ENCODE peak calls at places on chromosome 10, in six cellular contexts. G is H1, T is mesenchymal stem cell, E is H9, X is IMR-90, Y is trophoblast cell. A is an unnamed sample.

GRCh38 chr10:59708816-59709471 is 706 bp downstream of the SLC16A9 start:
- DNase-seq in E (peak), Y (peak), G (no peak), X (no peak), T (peak), A (peak)

GRCh38 chr10:44974628-44975431 is 3.8 kb downstream of the DEPP1 start:
- DNase-seq in X (no peak), E (peak), Y (peak), G (no peak), T (peak), A (peak)

GRCh38 chr10:122780391-122780790 is 65.3 kb downstream of the CUZD1 start:
- DNase-seq in G (peak), X (no peak), T (no peak), E (no peak), Y (no peak), A (no peak)

GRCh38 chr10:112520864-112521263 is 73.8 kb downstream of the VTI1A start:
- DNase-seq in T (no peak), Y (no peak), G (no peak), X (no peak), E (no peak), A (no peak)

GRCh38 chr10:32972454-32972853 is 14.4 kb upstream of the ITGB1 start:
- DNase-seq in T (no peak), X (no peak), Y (no peak), E (no peak), G (no peak), A (no peak)

GRCh38 chr10:106557951-106558733 is 606.4 kb downstream of the SORCS1 start:
- DNase-seq in Y (no peak), T (peak), E (no peak), X (peak), G (no peak), A (no peak)

GRCh38 chr10:132429281-132430230 is 32.6 kb downstream of the PWWP2B start:
- DNase-seq in T (no peak), Y (no peak), E (no peak), G (no peak), X (no peak), A (no peak)

GRCh38 chr10:16585103-16585502 is 63.4 kb upstream of the C1QL3 start:
- DNase-seq in T (peak), X (no peak), Y (no peak), G (no peak), E (no peak), A (no peak)

GRCh38 chr10:27794157-27794556 is 48.5 kb upstream of the MKX start:
- DNase-seq in Y (no peak), X (peak), T (no peak), G (no peak), E (no peak), A (no peak)

GRCh38 chr10:5668429-5668828 is 2.0 kb upstream of the ASB13 start:
- DNase-seq in T (no peak), G (no peak), Y (no peak), X (no peak), E (no peak), A (no peak)

GRCh38 chr10:118216526-118217035 is 125.5 kb downstream of the FAM204A start:
- DNase-seq in E (no peak), Y (no peak), X (no peak), G (no peak), T (no peak), A (no peak)

GRCh38 chr10:31702005-31702404 is 226.6 kb downstream of the ARHGAP12 start:
- DNase-seq in Y (no peak), T (no peak), G (no peak), X (no peak), E (no peak), A (no peak)
- H2AFZ ChIP-seq in Y (no peak), T (no peak), G (no peak), X (no peak), E (no peak), A (no peak)

GRCh38 chr10:3897156-3897555 is 112.1 kb upstream of the KLF6 start:
- DNase-seq in T (peak), E (no peak), Y (no peak), X (peak), G (no peak), A (no peak)

GRCh38 chr10:3892440-3893101 is 107.6 kb upstream of the KLF6 start:
- DNase-seq in X (no peak), G (no peak), E (no peak), Y (no peak), T (peak), A (no peak)

GRCh38 chr10:3893102-3893473 is 108.1 kb upstream of the KLF6 start:
- DNase-seq in T (no peak), E (no peak), Y (no peak), X (no peak), G (no peak), A (no peak)

GRCh38 chr10:3893904-3894563 is 109.0 kb upstream of the KLF6 start:
- DNase-seq in T (peak), G (no peak), X (peak), E (no peak), Y (no peak), A (no peak)

GRCh38 chr10:3895045-3895609 is 110.1 kb upstream of the KLF6 start:
- DNase-seq in X (peak), Y (no peak), E (no peak), T (peak), G (no peak), A (no peak)
- H2BK120ac ChIP-seq in X (peak), Y (no peak), E (no peak), T (peak), G (no peak), A (no peak)

DNA sequence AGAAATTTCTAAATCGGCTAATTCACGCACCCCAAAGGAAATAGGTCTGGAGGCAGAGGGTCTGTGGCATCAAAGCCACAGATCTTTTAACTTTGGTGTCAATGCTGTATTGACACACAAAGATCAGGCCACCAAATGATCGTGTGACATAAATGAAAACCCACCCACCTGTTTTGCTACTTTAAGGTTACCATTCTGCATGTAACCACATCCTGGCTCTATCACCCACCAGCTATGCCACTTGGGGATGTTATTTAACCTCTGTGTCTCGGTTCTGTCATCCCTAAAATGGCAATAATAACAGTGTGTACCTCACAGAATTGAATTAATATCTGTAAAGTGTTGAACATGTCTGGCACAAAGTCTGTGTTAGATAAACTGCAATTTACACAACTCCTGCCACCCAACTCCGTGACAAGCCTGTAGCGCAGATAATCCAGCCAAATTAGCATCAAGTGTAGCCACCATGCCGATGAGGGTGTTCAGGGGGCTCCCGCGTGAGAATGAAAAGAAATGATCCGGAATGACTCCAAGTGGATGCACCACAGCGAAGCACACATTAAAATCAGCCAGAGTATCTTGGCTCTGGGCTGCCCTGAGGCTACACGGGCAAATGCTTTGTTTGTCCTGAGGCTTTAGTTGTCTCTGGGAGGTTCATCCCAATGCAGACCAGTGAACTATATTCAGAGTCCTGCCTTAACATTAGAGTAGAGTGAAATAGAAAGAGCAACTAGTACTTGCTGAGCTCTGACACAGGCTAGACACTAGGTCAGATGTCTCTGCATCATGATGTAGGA is 158.4 kb upstream of the NEBL start:
- DNase-seq in T (no peak), G (no peak), X (no peak), E (no peak), Y (no peak), A (no peak)
- H3K14ac ChIP-seq in T (no peak), G (no peak), X (no peak), E (no peak), Y (no peak), A (no peak)

GRCh38 chr10:104368406-104368805 is 14.8 kb downstream of the CFAP58 start:
- DNase-seq in X (no peak), T (no peak), E (no peak), Y (no peak), G (no peak), A (no peak)

GRCh38 chr10:104371753-104372152 is 18.1 kb downstream of the CFAP58 start:
- DNase-seq in Y (no peak), G (no peak), T (no peak), E (no peak), X (no peak), A (no peak)

GRCh38 chr10:104367856-104368255 is 14.2 kb downstream of the CFAP58 start:
- DNase-seq in X (no peak), T (no peak), E (no peak), G (no peak), Y (no peak), A (no peak)
- H2AFZ ChIP-seq in X (no peak), T (no peak), E (no peak), G (no peak), Y (no peak), A (no peak)

DNA sequence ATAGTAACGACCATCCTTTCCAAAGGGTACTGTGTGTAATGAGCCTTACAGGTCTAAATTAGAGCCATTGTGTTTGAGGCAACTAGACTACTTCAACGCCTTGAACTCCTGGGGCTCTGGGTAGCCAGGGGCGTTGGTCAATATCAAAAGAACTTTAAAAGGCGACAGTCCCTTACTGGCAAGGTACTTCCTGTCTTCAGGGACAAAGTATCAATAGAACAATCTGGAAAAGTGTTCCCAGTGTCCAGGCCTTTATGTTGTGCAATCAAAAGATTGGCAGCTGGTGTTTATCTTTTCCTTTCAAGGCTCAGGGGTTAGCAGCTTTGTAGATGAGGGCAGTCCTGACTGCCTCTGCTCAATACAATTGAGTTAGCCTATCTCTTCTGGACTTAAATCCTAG is 284.3 kb downstream of the PARD3 start:
- DNase-seq in X (no peak), G (no peak), T (no peak), E (no peak), Y (peak), A (no peak)
- H2BK120ac ChIP-seq in X (no peak), G (no peak), T (no peak), E (no peak), Y (no peak), A (no peak)

GRCh38 chr10:31210190-31210589 is 108.8 kb upstream of the ZEB1 start:
- DNase-seq in Y (no peak), E (no peak), G (no peak), T (no peak), X (no peak), A (no peak)

GRCh38 chr10:31209523-31209922 is 109.5 kb upstream of the ZEB1 start:
- DNase-seq in X (no peak), T (no peak), G (no peak), E (no peak), Y (no peak), A (no peak)

GRCh38 chr10:31204090-31204489 is 114.9 kb upstream of the ZEB1 start:
- DNase-seq in G (no peak), T (peak), Y (no peak), E (no peak), X (peak), A (no peak)

GRCh38 chr10:31207636-31208035 is 111.4 kb upstream of the ZEB1 start:
- DNase-seq in Y (no peak), G (no peak), E (no peak), X (peak), T (peak), A (no peak)
- H3K14ac ChIP-seq in Y (no peak), G (no peak), E (no peak), X (no peak), T (no peak), A (no peak)

GRCh38 chr10:73781548-73781878 is 335 bp upstream of the CHCHD1 start:
- DNase-seq in X (no peak), T (no peak), Y (no peak), E (no peak), G (no peak), A (no peak)
- H2AFZ ChIP-seq in X (peak), T (peak), Y (peak), E (no peak), G (no peak), A (peak)

A was measured in neuronal stem cell.